ENCODE peak calls at places on chromosomes 3 and 15, in five cellular contexts. K, J, O, A and T are unnamed samples.

GRCh38 chr3:150515210-150515609 is 31.1 kb downstream of the SERP1 start:
- DNase-seq in K (no peak), J (no peak), O (no peak), A (no peak), T (no peak)

GRCh38 chr15:62809106-62809967 is 233.2 kb upstream of the TPM1 start:
- DNase-seq in K (no peak), J (no peak), O (no peak), A (no peak), T (no peak)

GRCh38 chr3:80767599-80767998 is 993.8 kb downstream of the GBE1 start:
- DNase-seq in K (no peak), J (no peak), O (no peak), A (no peak), T (no peak)

GRCh38 chr15:35529784-35530183 is 16.2 kb downstream of the DPH6 start:
- DNase-seq in K (no peak), J (no peak), O (no peak), A (no peak), T (no peak)

GRCh38 chr3:144085964-144086363 is 114.3 kb downstream of the DIPK2A start:
- DNase-seq in K (no peak), J (no peak), O (no peak), A (no peak), T (no peak)

GRCh38 chr15:39828374-39828931 is 45.8 kb upstream of the FSIP1 start:
- DNase-seq in K (no peak), J (no peak), O (no peak), A (no peak), T (no peak)

GRCh38 chr3:11553436-11554235 is 90.1 kb downstream of the VGLL4 start:
- DNase-seq in K (peak; percentile 78), J (no peak), O (peak; percentile 81), A (no peak), T (no peak)

GRCh38 chr3:13073042-13073906 is at the start of gene IQSEC1:
- DNase-seq in K (peak; percentile 10), J (peak; percentile 35), O (peak; percentile 78), A (peak; percentile 62), T (peak; percentile 29)

GRCh38 chr3:12300137-12300536 is 11.3 kb downstream of the PPARG start:
- DNase-seq in K (no peak), J (no peak), O (no peak), A (no peak), T (no peak)

GRCh38 chr3:125163739-125164601 is 48.6 kb downstream of the SLC12A8 start:
- DNase-seq in K (no peak), J (no peak), O (peak; percentile 54), A (peak; percentile 57), T (no peak)

GRCh38 chr15:91018178-91018577 is 4.2 kb downstream of the VPS33B start:
- DNase-seq in K (no peak), J (no peak), O (no peak), A (no peak), T (no peak)

GRCh38 chr3:53534996-53535395 is 40.6 kb downstream of the CACNA1D start:
- DNase-seq in K (no peak), J (no peak), O (no peak), A (no peak), T (no peak)

GRCh38 chr3:29335438-29335837 is 54.6 kb downstream of the RBMS3 start:
- DNase-seq in K (peak; percentile 87), J (peak; percentile 65), O (peak; percentile 81), A (peak; percentile 83), T (peak; percentile 94)

GRCh38 chr3:4904801-4905695 is 74.2 kb upstream of the BHLHE40 start:
- DNase-seq in K (peak; percentile 48), J (no peak), O (no peak), A (no peak), T (no peak)

GRCh38 chr15:101560722-101561583 is 71.4 kb upstream of the PCSK6 start:
- DNase-seq in K (no peak), J (no peak), O (no peak), A (no peak), T (no peak)

GRCh38 chr15:83559310-83559966 is 94.5 kb upstream of the ADAMTSL3 start:
- DNase-seq in K (peak; percentile 55), J (peak; percentile 36), O (peak; percentile 70), A (peak; percentile 28), T (peak; percentile 52)

GRCh38 chr3:23276913-23277658 is 74.0 kb downstream of the UBE2E2 start:
- DNase-seq in K (no peak), J (no peak), O (no peak), A (no peak), T (no peak)

GRCh38 chr3:179015551-179016020 is 56.0 kb downstream of the ZMAT3 start:
- DNase-seq in K (peak; percentile 60), J (peak; percentile 32), O (peak; percentile 66), A (peak; percentile 34), T (peak; percentile 22)

GRCh38 chr3:176780766-176781165 is 416.5 kb downstream of the TBL1XR1 start:
- DNase-seq in K (no peak), J (no peak), O (no peak), A (no peak), T (no peak)

GRCh38 chr3:46705022-46705530 is 3.9 kb downstream of the TMIE start:
- DNase-seq in K (peak; percentile 69), J (peak; percentile 78), O (peak; percentile 86), A (peak; percentile 71), T (peak; percentile 78)

GRCh38 chr3:7924228-7924627 is 577.4 kb upstream of the LMCD1 start:
- DNase-seq in K (no peak), J (no peak), O (no peak), A (no peak), T (no peak)

GRCh38 chr15:56871867-56872266 is 46.6 kb upstream of the TCF12 start:
- DNase-seq in K (no peak), J (no peak), O (no peak), A (no peak), T (no peak)

GRCh38 chr3:195774917-195775316 is 36.8 kb downstream of the MUC4 start:
- DNase-seq in K (peak; percentile 33), J (peak; percentile 71), O (peak; percentile 88), A (peak; percentile 38), T (peak; percentile 73)

GRCh38 chr3:189466004-189466403 is 165.2 kb upstream of the TP63 start:
- DNase-seq in K (no peak), J (no peak), O (no peak), A (no peak), T (no peak)

DNA sequence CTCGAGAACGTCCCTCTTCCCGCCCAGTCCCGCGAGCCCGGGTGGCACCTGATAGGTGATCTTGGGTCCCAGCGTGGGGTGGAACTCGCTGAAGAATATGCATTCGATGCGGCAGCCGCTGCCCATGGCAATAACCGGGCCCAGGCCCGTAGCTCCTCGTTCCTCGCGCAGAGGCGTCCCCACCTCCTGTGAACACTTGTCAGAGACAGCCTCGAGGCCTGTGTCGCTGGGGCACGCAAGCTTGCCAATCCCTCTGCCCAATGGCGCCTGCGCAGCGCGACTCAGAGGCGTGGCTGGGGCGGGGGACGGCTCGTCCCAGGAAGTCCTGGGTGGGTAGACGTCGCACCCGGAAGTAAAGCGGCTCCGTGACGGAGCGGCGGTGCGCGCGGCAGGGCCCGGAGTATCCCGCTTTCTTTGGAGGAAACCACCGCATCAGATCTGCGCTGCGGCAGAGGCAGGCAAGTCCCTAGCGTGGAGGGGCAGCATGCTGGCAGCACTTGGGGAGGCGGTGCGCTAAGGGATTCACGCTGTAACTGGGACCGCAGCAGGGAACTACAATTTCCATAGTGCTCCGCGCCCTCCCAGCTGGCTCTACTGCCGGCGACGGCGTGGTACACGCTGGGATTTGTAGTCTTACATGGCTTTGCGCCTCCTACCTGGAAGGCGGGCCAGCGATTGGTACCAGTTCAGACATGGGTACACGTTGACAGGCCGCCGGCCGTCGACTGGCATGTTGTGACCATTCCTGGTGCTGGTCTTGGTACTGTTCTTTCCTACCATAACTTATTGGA is at the start of the genes CYB561D2 and NPRL2:
- DNase-seq in K (peak; percentile 96), J (peak; percentile 96), O (peak; percentile 97), A (peak; percentile 97), T (peak; percentile 97)
- TF ChIP-seq POLR2A in K (peak; percentile 91), J (peak; percentile 71), O (peak; percentile 43), A (peak; percentile 58), T (no peak)

GRCh38 chr3:136752046-136752326 is 192 bp downstream of the STAG1 start:
- DNase-seq in K (no peak), J (no peak), O (no peak), A (no peak), T (no peak)

GRCh38 chr3:136750922-136751258 is 1.3 kb downstream of the STAG1 start:
- DNase-seq in K (no peak), J (no peak), O (no peak), A (no peak), T (no peak)

GRCh38 chr3:136752327-136753111 is at the start of gene STAG1:
- DNase-seq in K (peak; percentile 98), J (peak; percentile 99), O (peak; percentile 99), A (peak; percentile 99), T (peak; percentile 98)

GRCh38 chr3:136750209-136750921 is 1.8 kb downstream of the STAG1 start:
- DNase-seq in K (no peak), J (no peak), O (peak; percentile 29), A (no peak), T (no peak)

GRCh38 chr3:136751259-136752045 is 726 bp downstream of the STAG1 start:
- DNase-seq in K (peak; percentile 59), J (peak; percentile 69), O (peak; percentile 83), A (peak; percentile 81), T (peak; percentile 76)
- TF ChIP-seq POLR2A in K (no peak), J (no peak), O (no peak), A (no peak), T (peak; percentile 32)

DNA sequence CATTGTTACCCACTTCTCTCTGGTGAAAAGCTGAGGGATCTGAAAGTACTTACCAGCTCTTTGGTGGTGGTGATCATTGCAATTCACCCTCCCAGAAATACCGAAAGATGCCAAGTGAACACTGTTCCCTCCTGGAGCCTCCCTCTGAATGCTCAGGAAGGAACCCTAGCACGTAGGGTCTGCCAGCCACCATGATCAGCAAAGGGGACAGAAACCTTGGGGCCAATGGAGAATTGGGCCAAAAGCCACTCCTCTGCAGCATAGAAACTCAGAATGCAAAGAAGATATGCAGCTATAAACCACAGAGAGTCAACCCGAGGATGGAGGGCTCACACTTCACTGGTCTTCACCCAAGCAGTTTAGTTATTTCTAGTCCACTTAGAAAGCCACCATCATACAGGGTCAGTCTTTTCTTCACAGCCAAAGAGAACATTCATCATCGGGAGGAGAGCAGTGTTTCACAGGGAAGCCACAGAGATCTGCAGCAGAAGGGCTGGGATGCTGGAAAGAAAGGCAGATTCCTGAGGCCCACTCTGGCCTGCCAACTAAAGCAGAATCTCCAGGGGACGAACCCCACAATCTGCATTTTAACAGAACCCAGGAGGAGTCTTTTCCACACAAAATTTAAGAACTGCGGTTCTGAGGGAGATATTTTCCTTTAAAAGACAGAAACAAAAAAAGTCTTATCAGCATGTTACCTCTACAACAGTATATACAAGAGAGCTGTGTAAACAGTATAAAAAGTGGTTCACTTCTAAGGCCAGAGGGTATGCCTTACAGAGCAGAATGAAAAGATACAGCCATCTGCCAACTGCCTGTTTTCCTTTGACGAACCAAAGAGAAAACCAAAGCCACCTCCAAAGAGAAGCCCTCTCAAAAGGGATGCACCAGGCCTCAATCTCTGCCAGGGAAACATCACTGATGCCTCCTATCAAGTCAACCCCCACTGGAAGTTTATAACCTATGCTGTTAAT is 11.3 kb downstream of the TBC1D2B start:
- DNase-seq in K (no peak), J (no peak), O (no peak), A (no peak), T (no peak)
- TF ChIP-seq POLR2A in K (no peak), J (no peak), O (no peak), A (no peak), T (no peak)

DNA sequence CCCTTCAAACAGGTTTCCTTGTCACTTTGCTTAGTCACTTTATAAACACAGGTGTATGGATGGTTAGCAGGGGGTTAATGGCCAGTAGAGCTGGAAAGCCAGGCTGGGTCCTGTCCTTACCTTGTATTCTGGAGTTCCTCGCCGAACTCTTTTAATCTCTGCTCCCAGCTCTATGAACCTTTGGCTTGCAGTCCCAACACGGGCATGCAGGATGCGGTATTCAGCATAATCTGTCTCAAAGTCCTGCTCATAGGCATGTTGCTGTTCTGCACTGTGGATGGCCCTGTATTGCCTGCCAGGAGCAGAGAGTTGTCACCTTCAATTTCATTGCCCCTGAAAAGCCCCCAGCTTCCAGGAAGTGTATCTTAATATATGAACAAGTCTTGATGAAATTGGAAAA is 2.7 kb downstream of the ELL3 start:
- DNase-seq in K (no peak), J (no peak), O (no peak), A (no peak), T (no peak)
- TF ChIP-seq POLR2A in K (no peak), J (no peak), O (no peak), A (no peak), T (no peak)